ENCODE peak calls at places on chromosomes 5 and 9, in nine cellular contexts. N, V, T, Y, Z, J, X, U and K are unnamed samples.

GRCh38 chr5:7405277-7405676 is 9.3 kb downstream of the ADCY2 start:
- DNase-seq in Z (no peak), V (no peak), J (no peak), T (no peak), Y (no peak), X (no peak), N (no peak), U (no peak), K (no peak)

GRCh38 chr9:120230227-120230626 is 349.7 kb downstream of the CDK5RAP2 start:
- DNase-seq in Z (no peak), U (no peak), T (no peak), N (no peak), Y (no peak), X (no peak), V (no peak), J (no peak), K (no peak)

GRCh38 chr9:2127486-2127885 is 112.3 kb downstream of the SMARCA2 start:
- DNase-seq in U (no peak), V (no peak), Z (no peak), N (no peak), T (no peak), X (no peak), Y (no peak), J (no peak), K (no peak)

GRCh38 chr9:14437336-14438231 is 123.6 kb upstream of the NFIB start:
- DNase-seq in J (no peak), U (no peak), N (peak; percentile 37), Z (no peak), T (no peak), Y (no peak), X (no peak), V (peak; percentile 81), K (no peak)

GRCh38 chr5:71533614-71534013 is 53.5 kb upstream of the MCCC2 start:
- DNase-seq in X (no peak), T (no peak), Y (no peak), Z (no peak), V (peak; percentile 51), N (peak; percentile 8), U (no peak), J (no peak), K (no peak)

GRCh38 chr5:84623034-84623433 is 238.4 kb upstream of the EDIL3 start:
- DNase-seq in U (no peak), J (no peak), N (no peak), V (no peak), X (no peak), T (no peak), Z (no peak), Y (no peak), K (no peak)

GRCh38 chr5:56512314-56512996 is 279.3 kb upstream of the ANKRD55 start:
- DNase-seq in N (peak; percentile 68), V (no peak), T (no peak), J (no peak), X (no peak), U (no peak), Y (no peak), Z (no peak), K (no peak)

GRCh38 chr9:117622347-117622746 is 81.9 kb upstream of the TLR4 start:
- DNase-seq in N (no peak), V (peak; percentile 11), U (no peak), Z (no peak), X (no peak), J (no peak), Y (no peak), T (no peak), K (no peak)

GRCh38 chr5:15013654-15014463 is 142.3 kb upstream of the ANKH start:
- DNase-seq in X (no peak), Y (no peak), V (peak; percentile 74), N (peak; percentile 17), T (peak; percentile 56), J (no peak), Z (no peak), U (no peak), K (no peak)

GRCh38 chr9:5764130-5764868 is 68.6 kb downstream of the ERMP1 start:
- DNase-seq in V (no peak), N (no peak), J (no peak), T (no peak), Y (no peak), U (no peak), Z (no peak), X (no peak), K (no peak)

GRCh38 chr9:20569525-20569924 is 52.8 kb downstream of the MLLT3 start:
- DNase-seq in U (no peak), Y (no peak), X (no peak), V (no peak), T (no peak), N (no peak), Z (no peak), J (no peak), K (no peak)

GRCh38 chr9:123411636-123412035 is 55.6 kb downstream of the CRB2 start:
- DNase-seq in V (no peak), Y (no peak), U (no peak), J (no peak), Z (no peak), X (no peak), T (no peak), N (no peak), K (no peak)

GRCh38 chr9:136486823-136487620 is 4.2 kb upstream of the SEC16A start:
- DNase-seq in Y (no peak), U (no peak), Z (no peak), J (no peak), X (no peak), V (no peak), T (no peak), N (no peak), K (no peak)

GRCh38 chr9:136485651-136486050 is 2.8 kb upstream of the SEC16A start:
- DNase-seq in X (peak; percentile 52), Y (no peak), V (no peak), Z (no peak), J (no peak), T (no peak), U (no peak), N (peak; percentile 97), K (peak; percentile 35)

GRCh38 chr9:136486131-136486530 is 3.3 kb upstream of the SEC16A start:
- DNase-seq in Y (no peak), U (no peak), J (no peak), Z (no peak), N (no peak), X (no peak), V (no peak), T (no peak), K (no peak)

GRCh38 chr9:136488247-136489214 is 5.7 kb upstream of the SEC16A start:
- DNase-seq in Y (peak; percentile 23), V (peak; percentile 54), N (peak; percentile 81), X (peak; percentile 87), Z (peak; percentile 84), U (no peak), T (peak; percentile 73), J (peak; percentile 33), K (peak; percentile 84)

DNA sequence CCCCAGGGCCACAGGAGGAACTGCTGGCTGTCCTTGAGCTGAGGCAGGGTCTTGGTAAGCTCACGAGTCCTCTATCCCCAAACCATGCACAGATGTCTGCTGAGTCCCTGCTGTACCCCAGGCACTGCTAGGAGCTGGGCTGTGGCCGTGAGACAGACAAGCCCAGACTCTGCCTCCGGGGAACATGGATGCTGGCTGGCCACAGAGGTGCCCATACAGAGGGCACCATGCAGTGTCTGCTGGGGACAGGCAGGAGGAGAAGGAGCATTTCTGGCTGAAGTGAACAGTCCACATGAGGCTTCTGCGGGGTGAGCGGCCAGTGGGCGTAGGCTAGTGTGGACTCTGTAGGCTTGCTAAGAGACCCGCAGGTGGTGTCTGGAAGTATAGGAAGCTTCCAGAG is 4.8 kb upstream of the SEC16A start:
- DNase-seq in U (no peak), J (no peak), Y (no peak), T (no peak), V (no peak), Z (no peak), X (no peak), N (no peak), K (no peak)
- TF ChIP-seq POLR2A in U (no peak), J (no peak), Y (no peak), T (no peak), V (no peak), Z (no peak), X (no peak), N (no peak), K (no peak)

GRCh38 chr9:133349965-133350624 is 2.1 kb downstream of the RPL7A start:
- DNase-seq in N (no peak), Z (no peak), X (no peak), U (no peak), Y (no peak), J (no peak), V (no peak), T (no peak), K (no peak)
- H3K36me3 ChIP-seq in N (peaks cover 50% of the 10 kb centered on the region), Z (peaks cover 45% of the 10 kb centered on the region), X (peaks cover 68% of the 10 kb centered on the region), U (no peaks in the 10 kb centered on the region), Y (peaks cover 58% of the 10 kb centered on the region), J (peaks cover 51% of the 10 kb centered on the region), V (peaks cover 34% of the 10 kb centered on the region), T (peaks cover 16% of the 10 kb centered on the region), K (peaks cover 26% of the 10 kb centered on the region)

DNA sequence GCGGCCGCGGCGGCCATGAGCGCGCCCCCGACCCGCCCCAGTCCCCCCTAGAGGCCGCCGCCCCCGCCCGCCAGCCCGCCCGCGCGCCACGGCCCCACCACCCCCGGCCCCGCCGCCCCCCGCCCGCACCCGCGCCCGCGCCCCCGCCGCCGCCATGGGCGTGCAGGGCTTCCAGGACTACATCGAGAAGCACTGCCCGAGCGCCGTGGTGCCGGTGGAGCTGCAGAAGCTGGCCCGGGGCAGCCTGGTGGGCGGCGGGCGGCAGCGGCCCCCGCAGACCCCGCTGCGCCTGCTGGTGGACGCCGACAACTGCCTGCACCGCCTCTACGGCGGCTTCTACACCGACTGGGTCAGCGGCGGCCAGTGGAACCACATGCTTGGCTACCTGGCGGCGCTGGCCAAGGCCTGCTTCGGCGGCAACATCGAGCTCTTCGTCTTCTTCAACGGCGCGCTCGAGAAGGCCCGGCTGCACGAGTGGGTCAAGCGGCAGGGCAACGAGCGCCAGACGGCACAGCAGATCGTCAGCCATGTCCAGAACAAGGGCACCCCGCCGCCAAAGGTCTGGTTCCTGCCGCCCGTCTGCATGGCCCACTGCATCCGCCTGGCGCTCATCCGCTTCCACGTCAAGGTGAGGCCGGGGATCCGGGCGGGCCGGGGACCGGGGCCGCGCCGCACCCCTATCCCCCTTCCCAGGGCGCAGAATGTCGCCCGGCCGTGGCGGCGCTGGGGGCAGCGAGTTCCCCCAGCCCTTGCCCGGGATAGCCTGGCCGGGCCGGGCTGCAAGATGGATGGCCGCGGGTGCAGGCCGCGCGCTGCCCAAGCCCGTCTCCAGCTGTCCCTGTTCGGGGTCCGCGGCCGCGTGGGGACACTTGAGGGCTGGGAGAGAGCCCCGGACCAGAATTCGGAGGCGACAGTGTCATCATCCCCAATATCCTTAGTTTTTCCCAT is 551 bp downstream of the FAM120A start:
- DNase-seq in X (peak; percentile 58), T (peak; percentile 26), J (peak; percentile 27), Y (no peak), V (peak; percentile 58), Z (peak; percentile 55), N (peak; percentile 66), U (no peak), K (peak; percentile 68)
- TF ChIP-seq CTCF in X (no peak), T (peak; percentile 46), J (peak; percentile 35), Y (no peak), V (peak; percentile 25), Z (peak; percentile 23), N (no peak), U (peak; percentile 58), K (peak; percentile 51)

DNA sequence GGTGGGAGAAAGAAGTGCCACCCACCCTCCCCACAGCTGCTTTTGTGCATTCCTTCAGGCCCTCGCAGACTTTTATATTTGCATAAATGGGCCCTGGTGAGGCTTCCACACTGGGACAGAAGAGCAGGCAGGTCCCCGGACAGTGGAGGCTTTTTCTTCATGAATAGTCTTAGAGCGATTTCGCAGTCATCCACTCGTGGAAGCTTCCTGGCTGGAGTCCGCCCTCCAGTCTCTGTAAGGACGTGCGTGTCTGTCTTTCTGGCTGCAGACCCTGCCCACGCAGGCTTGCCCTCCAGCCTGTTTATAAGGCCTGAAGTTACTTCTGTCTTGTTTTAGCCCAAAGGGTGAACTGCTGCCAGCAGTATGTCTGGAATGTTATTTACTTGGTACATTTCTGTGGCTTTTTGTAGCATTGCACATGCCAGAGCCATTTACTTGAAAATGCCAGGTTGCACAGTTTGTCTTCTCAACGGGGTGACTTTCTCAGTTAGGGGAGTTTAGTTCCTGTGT is 195.7 kb downstream of the AOPEP start:
- DNase-seq in Y (no peak), N (peak; percentile 44), T (peak; percentile 77), X (no peak), V (peak; percentile 78), J (no peak), Z (peak; percentile 62), U (peak; percentile 46), K (peak; percentile 74)
- TF ChIP-seq POLR2A in Y (no peak), N (no peak), T (no peak), X (no peak), V (no peak), J (no peak), Z (no peak), U (no peak), K (peak; percentile 17)